ENCODE peak calls at places on chromosomes 16 and 17, in nine cellular contexts. C is A549, B is uterus, N is stomach, T is H1, E is sigmoid colon, D is Peyer's patch, P is prostate gland, Y is esophagus muscularis mucosa. Z is an unnamed sample.

GRCh38 chr17:28745052-28745776 is 1.4 kb downstream of the TRAF4 start:
- DNase-seq in C (no peak), B (peak), N (peak), T (peak), E (peak), D (peak), P (peak), Y (no peak), Z (no peak)

GRCh38 chr17:37246085-37246484 is 129.7 kb upstream of the C17orf78 start:
- DNase-seq in C (no peak), B (no peak), N (no peak), T (no peak), E (no peak), D (no peak), P (no peak), Y (no peak), Z (no peak)

GRCh38 chr16:70605284-70605659 is 41.1 kb upstream of the IL34 start:
- DNase-seq in C (no peak), B (no peak), N (no peak), T (no peak), E (no peak), D (no peak), P (no peak), Y (no peak), Z (no peak)

GRCh38 chr17:76314392-76315227 is 6.5 kb upstream of the QRICH2 start:
- DNase-seq in C (no peak), B (no peak), N (no peak), T (no peak), E (peak), D (no peak), P (peak), Y (no peak), Z (no peak)

GRCh38 chr16:77335652-77336234 is 99.1 kb downstream of the ADAMTS18 start:
- DNase-seq in C (no peak), B (no peak), N (no peak), T (peak), E (no peak), D (no peak), P (no peak), Y (no peak), Z (no peak)

GRCh38 chr16:14263011-14263410 is 191.9 kb downstream of the MRTFB start:
- DNase-seq in C (no peak), B (no peak), N (no peak), T (no peak), E (no peak), D (no peak), P (no peak), Y (peak), Z (no peak)

GRCh38 chr17:28159004-28159403 is 116.5 kb downstream of the NLK start:
- DNase-seq in C (no peak), B (no peak), N (no peak), T (no peak), E (no peak), D (no peak), P (no peak), Y (no peak), Z (no peak)

GRCh38 chr17:58525239-58525638 is 10.8 kb upstream of the MTMR4 start:
- DNase-seq in C (no peak), B (peak), N (no peak), T (no peak), E (peak), D (no peak), P (no peak), Y (no peak), Z (no peak)

GRCh38 chr16:88827727-88828126 is 16.0 kb upstream of the APRT start:
- DNase-seq in C (no peak), B (no peak), N (no peak), T (no peak), E (no peak), D (no peak), P (no peak), Y (no peak), Z (no peak)

GRCh38 chr16:252366-253337 is 18.0 kb downstream of the FAM234A start:
- DNase-seq in C (no peak), B (no peak), N (no peak), T (no peak), E (no peak), D (peak), P (no peak), Y (no peak), Z (no peak)

GRCh38 chr17:68176770-68177169 is 71.1 kb upstream of the AMZ2 start:
- DNase-seq in C (no peak), B (no peak), N (no peak), T (peak), E (no peak), D (no peak), P (no peak), Y (no peak), Z (no peak)

GRCh38 chr17:46264456-46265198 is 30.3 kb upstream of the LRRC37A start:
- DNase-seq in C (peak), B (no peak), N (no peak), T (no peak), E (no peak), D (no peak), P (no peak), Y (no peak), Z (no peak)

GRCh38 chr17:4594406-4595349 is 10.3 kb downstream of the SMTNL2 start:
- DNase-seq in C (no peak), B (no peak), N (peak), T (peak), E (no peak), D (peak), P (no peak), Y (no peak), Z (peak)

GRCh38 chr16:2817496-2818277 is 650 bp downstream of the PRSS21 start:
- DNase-seq in C (no peak), B (no peak), N (no peak), T (no peak), E (peak), D (no peak), P (no peak), Y (no peak), Z (no peak)

GRCh38 chr16:1876468-1876867 is 4.5 kb upstream of the MEIOB start:
- DNase-seq in C (no peak), B (no peak), N (no peak), T (no peak), E (peak), D (no peak), P (no peak), Y (no peak), Z (no peak)

GRCh38 chr16:19242186-19242585 is 43.3 kb upstream of the CLEC19A start:
- DNase-seq in C (no peak), B (no peak), N (no peak), T (no peak), E (no peak), D (no peak), P (no peak), Y (no peak), Z (no peak)

GRCh38 chr16:14549789-14550153 is 80.3 kb downstream of the PARN start:
- DNase-seq in C (no peak), B (no peak), N (peak), T (no peak), E (no peak), D (no peak), P (no peak), Y (no peak), Z (no peak)

GRCh38 chr16:3550851-3551847 is 26.1 kb downstream of the NLRC3 start:
- DNase-seq in C (no peak), B (no peak), N (no peak), T (no peak), E (no peak), D (no peak), P (no peak), Y (no peak), Z (no peak)

GRCh38 chr16:28596115-28596630 is 677 bp downstream of the SULT1A2 start:
- DNase-seq in C (no peak), B (no peak), N (no peak), T (no peak), E (no peak), D (no peak), P (no peak), Y (no peak), Z (peak)

GRCh38 chr16:75112281-75113045 is 4.1 kb downstream of the LDHD start:
- DNase-seq in C (no peak), B (no peak), N (no peak), T (no peak), E (no peak), D (no peak), P (no peak), Y (no peak), Z (no peak)

GRCh38 chr16:81170824-81171223 is 67.7 kb upstream of the BCO1 start:
- DNase-seq in C (no peak), B (no peak), N (no peak), T (peak), E (no peak), D (no peak), P (no peak), Y (no peak), Z (no peak)

GRCh38 chr17:82416264-82416663 is 1.9 kb upstream of the HEXD start:
- DNase-seq in C (no peak), B (no peak), N (no peak), T (no peak), E (no peak), D (no peak), P (no peak), Y (no peak), Z (no peak)

GRCh38 chr17:82418001-82418986 is at the start of the genes HEXD and OGFOD3:
- DNase-seq in C (peak), B (peak), N (peak), T (peak), E (peak), D (peak), P (peak), Y (no peak), Z (peak)

GRCh38 chr17:82415336-82415735 is 2.8 kb upstream of the HEXD start:
- DNase-seq in C (no peak), B (no peak), N (no peak), T (no peak), E (no peak), D (no peak), P (no peak), Y (no peak), Z (peak)

GRCh38 chr17:82415786-82416185 is 2.4 kb upstream of the HEXD start:
- DNase-seq in C (no peak), B (no peak), N (no peak), T (no peak), E (no peak), D (no peak), P (no peak), Y (no peak), Z (no peak)

GRCh38 chr17:82416771-82417170 is 1.4 kb upstream of the HEXD start:
- DNase-seq in C (no peak), B (no peak), N (no peak), T (no peak), E (no peak), D (no peak), P (no peak), Y (no peak), Z (no peak)
- TF ChIP-seq CTCF in C (no peak), B (no peak), N (no peak), T (no peak), E (no peak), D (no peak), P (no peak), Y (peak), Z (no peak)

GRCh38 chr17:72774251-72774650 is 318.2 kb downstream of the SLC39A11 start:
- DNase-seq in C (no peak), B (no peak), N (no peak), T (no peak), E (no peak), D (no peak), P (no peak), Y (no peak), Z (no peak)
- TF ChIP-seq POLR2A in C (no peak), B (no peak), N (no peak), T (no peak), E (no peak), D (no peak), P (no peak), Y (no peak), Z (no peak)

DNA sequence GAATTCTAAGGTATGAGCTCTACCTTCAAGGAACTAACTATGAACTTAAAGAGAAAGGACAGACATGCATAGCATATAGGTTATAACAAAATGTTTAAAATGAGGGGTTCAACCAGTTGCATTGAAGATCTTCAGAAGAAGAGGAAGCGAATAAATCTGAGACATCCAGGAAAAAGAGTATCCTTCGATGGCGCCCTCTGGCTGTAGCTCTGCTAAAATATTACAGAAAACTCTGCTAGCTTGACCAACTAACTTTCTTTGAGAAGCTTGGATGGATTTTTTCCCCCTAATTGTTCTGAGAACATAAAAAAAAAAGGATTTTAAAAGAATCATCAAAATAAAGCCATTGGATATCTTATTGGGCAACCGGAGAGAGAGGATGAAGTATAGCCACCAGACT is 659.9 kb upstream of the SOX9 start:
- DNase-seq in C (no peak), B (no peak), N (peak), T (peak), E (no peak), D (no peak), P (no peak), Y (no peak), Z (no peak)
- TF ChIP-seq CTCF in C (peak), B (no peak), N (no peak), T (peak), E (no peak), D (peak), P (peak), Y (peak), Z (peak)

GRCh38 chr16:85601730-85602401 is 11.3 kb upstream of the GSE1 start:
- DNase-seq in C (no peak), B (peak), N (peak), T (peak), E (peak), D (no peak), P (no peak), Y (no peak), Z (no peak)

GRCh38 chr16:85600905-85601639 is 12.1 kb upstream of the GSE1 start:
- DNase-seq in C (no peak), B (peak), N (no peak), T (no peak), E (no peak), D (no peak), P (no peak), Y (no peak), Z (no peak)

GRCh38 chr16:85598141-85598540 is 15.0 kb upstream of the GSE1 start:
- DNase-seq in C (no peak), B (no peak), N (no peak), T (no peak), E (no peak), D (no peak), P (no peak), Y (no peak), Z (no peak)

GRCh38 chr16:85602402-85602801 is 10.7 kb upstream of the GSE1 start:
- DNase-seq in C (no peak), B (no peak), N (no peak), T (no peak), E (no peak), D (no peak), P (no peak), Y (no peak), Z (no peak)

DNA sequence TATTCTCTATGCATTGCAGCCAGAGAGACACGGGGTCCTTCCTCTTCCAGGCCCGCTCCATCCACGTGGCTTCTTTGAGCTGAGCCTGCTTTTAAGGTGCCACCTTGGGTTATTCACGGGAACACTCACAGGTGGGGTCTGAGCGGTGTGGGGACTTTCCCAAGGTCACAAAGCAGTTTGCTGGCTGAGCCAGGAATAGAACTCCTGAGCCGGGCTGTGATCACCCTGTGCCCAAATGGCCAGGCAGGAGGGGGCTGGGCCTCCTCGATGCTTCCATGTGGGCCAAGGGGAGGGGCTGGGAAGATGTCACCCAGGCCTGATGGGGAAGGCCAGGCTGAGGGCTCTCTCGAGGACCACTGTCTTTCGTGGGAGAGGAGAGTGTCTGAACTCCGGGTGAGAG is 13.0 kb upstream of the GSE1 start:
- DNase-seq in C (no peak), B (no peak), N (no peak), T (no peak), E (no peak), D (no peak), P (no peak), Y (no peak), Z (no peak)
- TF ChIP-seq POLR2A in C (no peak), B (no peak), N (no peak), T (no peak), E (no peak), D (no peak), P (no peak), Y (no peak), Z (no peak)

DNA sequence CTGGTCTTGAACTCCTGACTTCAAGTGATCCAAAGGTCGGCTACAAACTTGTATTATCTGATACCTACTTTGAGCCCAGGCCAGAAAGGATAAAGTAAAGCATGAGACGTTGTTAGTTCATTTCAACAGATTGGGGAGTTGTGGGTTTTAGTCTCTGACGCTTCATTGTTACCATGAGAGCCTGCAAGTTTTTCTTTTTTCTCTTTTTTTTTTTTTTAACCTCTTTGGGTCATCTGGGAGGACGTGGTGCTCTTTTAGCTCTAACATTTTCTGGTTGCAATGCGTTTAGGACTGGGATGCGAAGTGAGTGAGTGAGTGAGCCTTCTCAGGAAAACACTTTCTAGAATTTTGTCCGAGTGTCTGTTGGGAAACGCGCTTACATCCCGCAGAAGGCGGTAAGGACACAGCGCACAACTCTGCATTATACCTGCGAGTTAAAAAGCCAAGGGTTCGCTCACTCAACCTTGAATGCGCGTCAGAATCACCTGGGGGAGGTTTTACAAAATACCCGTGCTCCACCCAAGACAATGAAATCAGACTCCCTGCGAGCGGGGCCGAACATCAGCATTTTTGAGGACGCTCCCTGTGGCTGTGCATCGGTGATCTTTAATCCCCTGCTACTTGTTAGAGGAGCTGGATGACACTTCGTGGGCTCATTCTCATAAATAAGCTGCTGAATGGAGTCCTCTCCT is 704 bp upstream of the RNF135 start:
- DNase-seq in C (peak), B (peak), N (peak), T (peak), E (no peak), D (peak), P (peak), Y (no peak), Z (peak)
- TF ChIP-seq CTCF in C (no peak), B (no peak), N (no peak), T (no peak), E (no peak), D (no peak), P (no peak), Y (no peak), Z (no peak)

DNA sequence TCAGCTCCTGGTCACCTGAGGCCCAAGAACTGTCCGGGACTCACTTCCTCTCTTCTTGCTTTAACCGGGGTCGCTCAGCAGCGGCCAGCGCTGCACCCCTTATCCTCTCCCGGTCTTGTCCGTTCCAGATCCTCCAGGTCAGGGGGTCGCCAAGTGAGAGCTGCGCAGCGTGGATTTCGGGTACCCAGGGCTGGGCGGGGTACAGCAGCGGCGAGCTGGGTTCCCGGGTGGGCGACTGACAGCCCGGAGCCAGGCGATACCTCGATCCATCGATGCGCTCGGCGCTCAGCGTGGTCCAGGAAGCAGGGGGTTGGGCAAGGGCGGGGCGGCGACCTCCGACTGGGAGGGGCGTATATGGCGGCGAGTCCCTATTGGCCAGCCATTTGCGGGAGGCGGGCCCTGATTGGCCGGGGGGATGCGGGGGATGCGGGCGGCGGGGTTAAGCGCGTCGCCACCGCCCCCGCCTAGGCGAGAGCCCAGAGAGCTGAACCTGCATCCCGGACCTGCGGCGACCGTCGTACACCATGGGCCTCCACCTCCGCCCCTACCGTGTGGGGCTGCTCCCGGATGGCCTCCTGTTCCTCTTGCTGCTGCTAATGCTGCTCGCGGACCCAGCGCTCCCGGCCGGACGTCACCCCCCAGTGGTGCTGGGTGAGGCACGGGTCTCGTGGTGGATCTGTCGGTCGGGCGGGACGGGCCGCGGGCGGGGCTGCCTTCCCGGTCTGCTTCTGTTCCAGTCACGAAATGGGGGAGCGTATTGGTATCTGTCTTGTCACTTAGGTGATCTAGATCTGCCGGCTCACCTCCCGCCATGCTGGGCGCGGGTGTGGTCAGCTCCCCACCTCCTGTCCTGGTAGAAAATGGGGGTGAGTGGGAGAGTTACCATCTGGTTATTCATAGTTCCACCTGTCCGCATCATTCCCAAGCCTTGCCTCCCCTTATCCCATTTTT is at the start of gene PLA2G15:
- DNase-seq in C (peak), B (peak), N (peak), T (peak), E (peak), D (peak), P (peak), Y (peak), Z (peak)
- TF ChIP-seq POLR2A in C (peak), B (peak), N (no peak), T (peak), E (peak), D (peak), P (peak), Y (peak), Z (peak)

GRCh38 chr16:50295541-50296132 is 29.3 kb downstream of the ADCY7 start:
- DNase-seq in C (no peak), B (no peak), N (no peak), T (no peak), E (no peak), D (no peak), P (no peak), Y (no peak), Z (no peak)
- TF ChIP-seq CTCF in C (no peak), B (no peak), N (no peak), T (no peak), E (no peak), D (no peak), P (no peak), Y (no peak), Z (no peak)

Z was measured in upper lobe of left lung.